ENCODE peak calls at places on chromosomes 6 and 20, in four cellular contexts. One of them, this sample, is unnamed.

GRCh38 chr6:78867370-78868040 is at the start of gene IRAK1BP1:
- DNase-seq in K562: peak; percentile 76
- DNase-seq in hepatocyte: peak; percentile 91
- DNase-seq in GM23338: peak; percentile 94
- DNase-seq in this sample: peak; percentile 75

GRCh38 chr20:62925420-62926228 is 681 bp downstream of the DIDO1 start:
- DNase-seq in K562: no peak
- DNase-seq in hepatocyte: peak; percentile 49
- DNase-seq in GM23338: no peak
- DNase-seq in this sample: no peak

GRCh38 chr6:29676981-29677601 is 3.9 kb downstream of the ZFP57 start:
- DNase-seq in K562: no peak
- DNase-seq in hepatocyte: no peak
- DNase-seq in GM23338: no peak
- DNase-seq in this sample: peak; percentile 64

GRCh38 chr20:61134286-61135035 is 117.6 kb upstream of the CDH4 start:
- DNase-seq in K562: no peak
- DNase-seq in hepatocyte: no peak
- DNase-seq in GM23338: no peak
- DNase-seq in this sample: no peak

GRCh38 chr20:5718896-5719595 is 31.2 kb upstream of the SHLD1 start:
- DNase-seq in K562: no peak
- DNase-seq in hepatocyte: no peak
- DNase-seq in GM23338: no peak
- DNase-seq in this sample: no peak

GRCh38 chr6:125316621-125317020 is 14.9 kb upstream of the HDDC2 start:
- DNase-seq in K562: no peak
- DNase-seq in hepatocyte: no peak
- DNase-seq in GM23338: no peak
- DNase-seq in this sample: no peak

GRCh38 chr6:16947461-16948159 is 154.2 kb upstream of the STMND1 start:
- DNase-seq in K562: peak; percentile 35
- DNase-seq in hepatocyte: peak; percentile 72
- DNase-seq in GM23338: peak; percentile 52
- DNase-seq in this sample: peak; percentile 70

GRCh38 chr6:85404497-85405174 is 45.2 kb upstream of the NT5E start:
- DNase-seq in K562: no peak
- DNase-seq in hepatocyte: peak; percentile 43
- DNase-seq in GM23338: no peak
- DNase-seq in this sample: peak; percentile 73

GRCh38 chr6:56863366-56863765 is 91.5 kb upstream of the BEND6 start:
- DNase-seq in K562: no peak
- DNase-seq in hepatocyte: peak; percentile 33
- DNase-seq in GM23338: no peak
- DNase-seq in this sample: peak; percentile 70

DNA sequence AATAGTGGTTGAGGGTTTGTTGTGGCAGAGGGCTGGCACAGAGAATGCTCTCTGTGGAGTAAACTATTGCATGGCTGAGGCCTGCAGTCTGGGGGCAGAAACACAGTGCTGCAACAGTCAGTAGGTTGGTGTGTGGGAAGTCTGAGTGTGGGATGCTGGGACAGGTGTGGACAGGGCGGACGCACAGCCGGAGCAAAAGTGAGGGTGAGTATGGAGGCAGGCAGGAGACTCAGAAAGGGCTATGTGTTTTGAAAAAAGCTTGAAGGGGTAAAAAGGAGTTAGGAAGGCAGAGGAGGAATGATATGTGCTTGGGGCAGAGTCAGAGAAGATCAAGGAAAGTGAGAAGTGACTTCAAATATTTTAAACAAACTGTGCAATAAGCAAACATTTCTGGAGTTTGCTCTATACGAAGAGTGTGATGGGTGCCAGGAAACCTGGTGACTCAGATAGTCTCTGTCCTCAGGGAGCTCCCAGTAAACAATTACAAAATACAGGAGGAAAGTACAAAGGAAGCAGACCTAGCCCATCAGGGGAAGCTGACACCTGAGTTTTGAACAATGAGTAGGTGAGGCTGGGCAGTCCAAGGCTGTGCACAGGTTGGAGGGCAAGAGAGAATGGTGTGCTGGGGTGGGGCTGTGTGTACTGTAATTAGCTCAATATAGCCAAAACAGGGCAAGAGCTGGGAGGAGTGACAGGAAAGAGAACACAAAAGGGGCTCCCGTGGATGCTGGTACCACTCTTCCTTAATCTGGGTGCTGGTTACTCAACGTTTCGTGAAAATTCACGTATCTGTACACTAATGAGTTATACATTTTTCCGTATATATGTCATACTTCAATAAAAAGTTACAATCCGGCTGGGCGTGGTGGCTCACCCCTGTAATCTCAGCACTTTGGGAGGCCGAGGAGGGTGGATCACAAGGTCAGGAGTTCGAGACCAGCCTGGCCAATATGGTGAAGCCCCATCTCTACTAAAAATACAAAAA is 55.2 kb downstream of the PIGU start:
- DNase-seq in K562: no peak
- DNase-seq in hepatocyte: peak; percentile 31
- DNase-seq in GM23338: no peak
- DNase-seq in this sample: peak; percentile 25
- H3K4me2 ChIP-seq in K562: no peak overlapping the region
- H3K4me2 ChIP-seq in hepatocyte: peak overlapping the region; percentile 12
- H3K4me2 ChIP-seq in GM23338: no peak overlapping the region
- H3K4me2 ChIP-seq in this sample: no peak overlapping the region

GRCh38 chr6:21772467-21772866 is 178.9 kb downstream of the SOX4 start:
- DNase-seq in K562: no peak
- DNase-seq in hepatocyte: no peak
- DNase-seq in GM23338: no peak
- DNase-seq in this sample: no peak

GRCh38 chr6:21773199-21773974 is 179.8 kb downstream of the SOX4 start:
- DNase-seq in K562: no peak
- DNase-seq in hepatocyte: peak; percentile 8
- DNase-seq in GM23338: no peak
- DNase-seq in this sample: no peak

GRCh38 chr6:21769973-21770372 is 176.4 kb downstream of the SOX4 start:
- DNase-seq in K562: no peak
- DNase-seq in hepatocyte: peak; percentile 34
- DNase-seq in GM23338: no peak
- DNase-seq in this sample: no peak

GRCh38 chr6:21769405-21769851 is 175.9 kb downstream of the SOX4 start:
- DNase-seq in K562: no peak
- DNase-seq in hepatocyte: peak; percentile 32
- DNase-seq in GM23338: peak; percentile 91
- DNase-seq in this sample: no peak

DNA sequence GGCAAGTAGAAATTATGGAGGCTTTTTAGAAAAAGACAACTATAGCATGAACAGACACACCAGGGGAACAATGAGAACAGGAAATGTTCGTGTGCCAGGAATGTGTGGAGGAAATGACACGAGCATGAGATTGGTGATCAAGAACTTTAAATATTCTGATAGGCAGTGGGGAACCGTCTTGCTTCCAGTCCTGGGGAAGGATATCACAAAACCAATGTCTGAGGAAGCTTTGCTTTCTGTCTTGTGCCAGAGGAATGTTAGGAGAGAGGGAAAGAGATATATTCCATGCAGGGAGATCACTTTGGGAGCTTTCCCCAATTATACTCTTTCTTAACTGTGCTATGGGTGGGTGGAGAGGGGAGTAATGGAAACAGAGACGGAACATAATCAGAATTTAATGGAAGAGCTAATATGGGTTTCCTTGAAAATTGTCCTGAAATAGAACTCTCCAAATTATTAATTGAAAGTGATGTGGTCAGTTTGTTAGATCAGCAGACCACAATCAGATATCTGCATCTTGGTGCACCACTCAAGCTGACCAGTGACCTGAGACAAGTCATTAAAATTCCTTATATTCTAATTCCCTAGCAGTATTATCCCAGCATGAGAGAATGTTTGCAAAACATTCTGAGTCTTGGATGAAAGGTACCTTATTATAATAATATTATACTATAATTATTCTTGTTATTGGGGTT is 178.2 kb downstream of the SOX4 start:
- DNase-seq in K562: no peak
- DNase-seq in hepatocyte: no peak
- DNase-seq in GM23338: no peak
- DNase-seq in this sample: no peak
- H3K4me1 ChIP-seq in K562: no peaks in the 10 kb centered on the region
- H3K4me1 ChIP-seq in hepatocyte: peaks cover 29% of the 10 kb centered on the region
- H3K4me1 ChIP-seq in GM23338: peaks cover 69% of the 10 kb centered on the region
- H3K4me1 ChIP-seq in this sample: peaks cover 27% of the 10 kb centered on the region

DNA sequence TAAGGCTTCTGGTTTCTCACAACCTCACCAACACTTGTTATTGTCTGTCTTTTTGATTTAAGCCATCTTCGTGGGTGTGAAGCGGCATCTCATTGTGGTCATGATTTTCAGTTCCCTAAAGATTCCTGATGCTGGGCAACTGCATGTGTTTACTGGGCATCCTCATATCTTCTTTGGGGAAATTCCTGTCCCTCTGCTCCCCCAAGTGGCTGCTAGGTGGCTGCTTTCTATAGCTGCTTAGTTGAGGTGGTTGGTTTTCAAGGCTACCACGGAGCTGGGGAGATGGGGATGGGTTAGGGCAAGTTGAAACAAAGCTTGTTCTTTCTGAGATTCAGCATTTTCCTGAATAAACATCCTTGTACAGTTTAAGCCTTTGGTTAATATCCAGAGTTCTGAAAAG is 403.9 kb upstream of the SULF2 start:
- DNase-seq in K562: no peak
- DNase-seq in hepatocyte: no peak
- DNase-seq in GM23338: peak; percentile 53
- DNase-seq in this sample: peak; percentile 23
- TF ChIP-seq CTCF in K562: peak; percentile 52
- TF ChIP-seq CTCF in hepatocyte: peak; percentile 35
- TF ChIP-seq CTCF in GM23338: peak; percentile 52
- TF ChIP-seq CTCF in this sample: peak; percentile 61

GRCh38 chr6:34888874-34889555 is at the start of gene ANKS1A:
- DNase-seq in K562: peak; percentile 95
- DNase-seq in hepatocyte: peak; percentile 94
- DNase-seq in GM23338: peak; percentile 95
- DNase-seq in this sample: peak; percentile 92

GRCh38 chr6:34887753-34888440 is at the start of gene TAF11:
- DNase-seq in K562: peak; percentile 92
- DNase-seq in hepatocyte: peak; percentile 97
- DNase-seq in GM23338: peak; percentile 98
- DNase-seq in this sample: peak; percentile 90

GRCh38 chr6:34891296-34891695 is 2.2 kb downstream of the ANKS1A start:
- DNase-seq in K562: no peak
- DNase-seq in hepatocyte: no peak
- DNase-seq in GM23338: no peak
- DNase-seq in this sample: no peak

GRCh38 chr6:34888441-34888820 is 589 bp upstream of the TAF11 start:
- DNase-seq in K562: no peak
- DNase-seq in hepatocyte: no peak
- DNase-seq in GM23338: no peak
- DNase-seq in this sample: no peak

GRCh38 chr6:34890526-34890910 is 1.5 kb downstream of the ANKS1A start:
- DNase-seq in K562: no peak
- DNase-seq in hepatocyte: no peak
- DNase-seq in GM23338: no peak
- DNase-seq in this sample: no peak
- H3K4me2 ChIP-seq in K562: peak overlapping the region; percentile 100
- H3K4me2 ChIP-seq in hepatocyte: peak overlapping the region; percentile 89
- H3K4me2 ChIP-seq in GM23338: peak overlapping the region; percentile 88
- H3K4me2 ChIP-seq in this sample: peak overlapping the region; percentile 93

GRCh38 chr6:142945071-142945445 is at the start of gene HIVEP2:
- DNase-seq in K562: peak; percentile 57
- DNase-seq in hepatocyte: peak; percentile 94
- DNase-seq in GM23338: peak; percentile 89
- DNase-seq in this sample: peak; percentile 80

GRCh38 chr6:142946924-142947701 is 2.1 kb upstream of the HIVEP2 start:
- DNase-seq in K562: peak; percentile 59
- DNase-seq in hepatocyte: peak; percentile 92
- DNase-seq in GM23338: peak; percentile 74
- DNase-seq in this sample: peak; percentile 87

GRCh38 chr6:142946181-142946923 is 1.4 kb upstream of the HIVEP2 start:
- DNase-seq in K562: peak; percentile 70
- DNase-seq in hepatocyte: peak; percentile 99
- DNase-seq in GM23338: peak; percentile 98
- DNase-seq in this sample: peak; percentile 96

GRCh38 chr6:142944126-142945066 is 580 bp downstream of the HIVEP2 start:
- DNase-seq in K562: peak; percentile 48
- DNase-seq in hepatocyte: peak; percentile 94
- DNase-seq in GM23338: peak; percentile 87
- DNase-seq in this sample: peak; percentile 55

GRCh38 chr6:142945446-142946180 is 637 bp upstream of the HIVEP2 start:
- DNase-seq in K562: peak; percentile 49
- DNase-seq in hepatocyte: peak; percentile 79
- DNase-seq in GM23338: peak; percentile 67
- DNase-seq in this sample: no peak
- H3K4me1 ChIP-seq in K562: peaks cover 36% of the 10 kb centered on the region
- H3K4me1 ChIP-seq in hepatocyte: peaks cover 9% of the 10 kb centered on the region
- H3K4me1 ChIP-seq in GM23338: peaks cover 16% of the 10 kb centered on the region
- H3K4me1 ChIP-seq in this sample: peaks cover 36% of the 10 kb centered on the region

DNA sequence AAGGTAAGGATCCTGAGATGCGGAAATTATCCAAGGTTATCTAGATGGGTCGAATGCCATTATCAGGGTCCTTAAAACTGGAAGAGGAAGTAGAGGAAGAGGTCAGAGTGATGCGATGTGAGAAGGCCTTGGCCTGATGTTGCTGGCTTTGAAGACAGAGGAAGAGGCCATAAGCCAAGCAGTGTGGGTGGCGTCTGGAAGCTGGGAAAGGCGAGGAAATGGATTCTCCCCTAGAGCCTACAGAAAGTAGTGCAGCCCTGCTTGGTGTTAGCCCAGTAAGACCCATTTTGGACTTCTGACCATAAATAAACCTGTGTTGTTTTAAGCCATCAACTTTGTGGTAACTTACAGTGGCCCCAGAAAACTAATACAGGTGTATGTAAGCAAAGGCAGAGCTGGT is 2.0 kb downstream of the SRXN1 start:
- DNase-seq in K562: no peak
- DNase-seq in hepatocyte: no peak
- DNase-seq in GM23338: peak; percentile 67
- DNase-seq in this sample: no peak
- TF ChIP-seq CTCF in K562: no peak
- TF ChIP-seq CTCF in hepatocyte: no peak
- TF ChIP-seq CTCF in GM23338: no peak
- TF ChIP-seq CTCF in this sample: peak; percentile 20

GRCh38 chr20:51382111-51382985 is 160.2 kb downstream of the NFATC2 start:
- DNase-seq in K562: no peak
- DNase-seq in hepatocyte: no peak
- DNase-seq in GM23338: no peak
- DNase-seq in this sample: no peak
- H3K4me2 ChIP-seq in K562: no peak overlapping the region
- H3K4me2 ChIP-seq in hepatocyte: no peak overlapping the region
- H3K4me2 ChIP-seq in GM23338: no peak overlapping the region
- H3K4me2 ChIP-seq in this sample: no peak overlapping the region